ENCODE peak calls at places on chromosomes 7 and 10, in six cellular contexts. H is PC-3, Q is MM.1S, W is HCT116, T is GM23248, C is SK-N-SH. J is an unnamed sample.
A peak's percentile ranks its signal among the peaks of the same experiment; 100 is the strongest.

GRCh38 chr10:127971101-127971946 is 64.4 kb downstream of the PTPRE start:
- DNase-seq in W (no peak), C (no peak), Q (no peak), H (no peak), T (no peak), J (no peak)

GRCh38 chr7:92740713-92741126 is 95.7 kb downstream of the CDK6 start:
- DNase-seq in W (no peak), Q (no peak), H (peak; percentile 89), T (peak; percentile 84), C (no peak), J (no peak)

GRCh38 chr10:121617176-121617575 is 18.9 kb upstream of the FGFR2 start:
- DNase-seq in H (no peak), W (no peak), T (no peak), C (no peak), Q (no peak), J (no peak)

GRCh38 chr7:73342645-73343044 is 14.7 kb downstream of the FKBP6 start:
- DNase-seq in T (peak; percentile 64), C (peak; percentile 74), Q (no peak), W (peak; percentile 29), H (peak; percentile 8), J (no peak)

GRCh38 chr7:114468844-114469243 is 54.2 kb downstream of the FOXP2 start:
- DNase-seq in W (no peak), T (peak; percentile 31), Q (no peak), C (no peak), H (no peak), J (no peak)

GRCh38 chr10:24938076-24938475 is 14.3 kb downstream of the PRTFDC1 start:
- DNase-seq in Q (no peak), T (peak; percentile 9), H (no peak), W (no peak), C (no peak), J (no peak)

GRCh38 chr7:11835260-11835659 is 3.3 kb upstream of the THSD7A start:
- DNase-seq in H (peak; percentile 32), T (peak; percentile 19), Q (no peak), C (peak; percentile 23), W (no peak), J (no peak)

GRCh38 chr7:20299647-20300312 is 30.9 kb upstream of the ITGB8 start:
- DNase-seq in Q (peak; percentile 80), H (no peak), W (no peak), T (peak; percentile 46), C (no peak), J (no peak)

GRCh38 chr7:36207451-36208291 is 54.6 kb downstream of the EEPD1 start:
- DNase-seq in H (peak; percentile 70), T (peak; percentile 82), Q (no peak), C (peak; percentile 60), W (no peak), J (no peak)

GRCh38 chr10:31321396-31321941 is 2.5 kb downstream of the ZEB1 start:
- DNase-seq in W (no peak), H (no peak), T (peak; percentile 47), C (peak; percentile 5), Q (peak; percentile 55), J (peak; percentile 61)

GRCh38 chr7:105594034-105594433 is 12.7 kb upstream of the EFCAB10 start:
- DNase-seq in T (peak; percentile 30), Q (peak; percentile 50), C (no peak), W (no peak), H (peak; percentile 40), J (no peak)

DNA sequence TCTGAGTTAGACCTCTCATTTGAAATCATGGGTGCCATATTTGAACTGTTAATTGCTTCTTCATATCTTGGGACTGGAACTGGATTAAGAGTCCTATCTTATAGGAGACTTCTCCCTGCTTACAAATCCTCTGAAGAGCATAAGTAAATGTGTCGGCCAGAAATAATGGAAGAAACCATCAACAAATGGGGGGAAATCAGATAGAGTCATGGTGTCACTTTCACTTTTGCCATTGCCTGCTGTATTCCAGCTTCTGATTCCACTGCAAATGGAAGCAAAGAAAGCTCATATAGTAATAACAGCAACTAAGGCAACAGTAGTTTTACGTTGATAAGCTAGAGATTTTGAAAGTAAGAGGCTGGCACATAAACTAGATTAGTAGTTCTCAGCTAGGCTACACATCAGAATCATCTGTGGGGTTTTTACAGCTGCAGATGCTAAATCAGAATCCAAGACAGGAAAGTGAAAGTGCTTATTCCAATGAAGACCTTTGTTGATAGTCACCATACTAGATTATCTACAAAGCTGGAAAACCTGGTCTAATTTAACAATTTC is 12.3 kb upstream of the CRPPA start:
- DNase-seq in C (no peak), W (no peak), H (no peak), T (no peak), Q (no peak), J (no peak)
- H3K9ac ChIP-seq in C (no peak overlapping the region), W (no peak overlapping the region), H (no peak overlapping the region), T (no peak overlapping the region), Q (no peak overlapping the region), J (no peak overlapping the region)

GRCh38 chr7:131897016-131897789 is 340.8 kb upstream of the PODXL start:
- DNase-seq in Q (no peak), C (peak; percentile 16), T (peak; percentile 87), H (peak; percentile 62), W (peak; percentile 12), J (no peak)
- H3K9me2 ChIP-seq in Q (no peaks in the 10 kb centered on the region), C (no peaks in the 10 kb centered on the region), T (no peaks in the 10 kb centered on the region), H (no peaks in the 10 kb centered on the region), W (no peaks in the 10 kb centered on the region), J (no peaks in the 10 kb centered on the region)

DNA sequence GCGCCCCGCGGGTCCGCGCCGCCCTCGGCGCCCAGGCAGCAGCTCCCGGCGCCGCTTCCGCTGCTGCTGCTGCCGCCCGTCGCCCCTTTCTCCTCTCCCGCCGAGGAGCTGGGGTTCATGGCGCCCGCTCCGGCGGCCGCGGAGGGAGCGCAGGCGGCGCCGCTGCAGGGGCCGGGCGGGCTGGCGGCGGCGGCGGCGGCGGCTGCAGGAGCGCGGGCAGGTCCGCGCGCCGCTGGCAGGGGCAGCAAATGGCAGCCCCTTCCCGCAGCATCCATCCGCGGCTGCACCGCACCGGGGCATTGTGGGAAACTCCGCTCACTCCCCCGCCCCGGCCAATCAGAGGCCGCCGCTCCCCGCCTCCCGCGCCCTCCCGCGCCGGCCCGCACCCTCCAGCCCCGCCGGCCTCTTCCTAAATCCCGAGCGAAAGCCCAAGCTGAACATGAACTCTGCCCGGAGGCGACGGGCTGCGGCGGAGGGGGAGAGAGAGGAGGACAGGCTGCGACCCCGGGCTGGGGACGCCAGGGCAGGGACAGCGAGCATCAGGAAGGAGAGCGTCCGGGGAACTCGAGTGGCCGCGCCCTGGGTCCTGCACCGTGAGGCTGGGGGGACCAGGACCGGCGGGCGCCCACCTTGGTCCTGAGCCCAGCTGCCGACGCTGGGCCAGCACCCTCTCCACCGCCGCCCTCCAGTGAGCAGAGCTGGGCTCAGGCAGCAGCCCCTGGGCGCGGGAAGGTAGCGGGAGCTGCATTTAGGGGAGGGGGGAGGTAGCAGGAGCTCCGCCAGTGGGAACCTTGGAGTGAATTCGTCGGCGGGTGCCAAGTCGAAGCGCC is at the start of gene DGKI:
- DNase-seq in Q (no peak), H (no peak), W (no peak), T (peak; percentile 70), C (peak; percentile 99), J (no peak)
- H3K27ac ChIP-seq in Q (no peak within 1 kb of the TSS), H (no peak within 1 kb of the TSS), W (no peak within 1 kb of the TSS), T (peak within 1 kb of the TSS; percentile 16), C (peak within 1 kb of the TSS; percentile 87), J (no peak within 1 kb of the TSS)

GRCh38 chr10:5666324-5667220 is at the start of gene ASB13:
- DNase-seq in W (peak; percentile 28), Q (peak; percentile 52), T (peak; percentile 78), H (peak; percentile 50), C (peak; percentile 93), J (peak; percentile 77)
- H3K9ac ChIP-seq in W (peak within 1 kb of the TSS; percentile 88), Q (peak within 1 kb of the TSS; percentile 53), T (peak within 1 kb of the TSS; percentile 87), H (peak within 1 kb of the TSS; percentile 74), C (peak within 1 kb of the TSS; percentile 76), J (peak within 1 kb of the TSS; percentile 83)

DNA sequence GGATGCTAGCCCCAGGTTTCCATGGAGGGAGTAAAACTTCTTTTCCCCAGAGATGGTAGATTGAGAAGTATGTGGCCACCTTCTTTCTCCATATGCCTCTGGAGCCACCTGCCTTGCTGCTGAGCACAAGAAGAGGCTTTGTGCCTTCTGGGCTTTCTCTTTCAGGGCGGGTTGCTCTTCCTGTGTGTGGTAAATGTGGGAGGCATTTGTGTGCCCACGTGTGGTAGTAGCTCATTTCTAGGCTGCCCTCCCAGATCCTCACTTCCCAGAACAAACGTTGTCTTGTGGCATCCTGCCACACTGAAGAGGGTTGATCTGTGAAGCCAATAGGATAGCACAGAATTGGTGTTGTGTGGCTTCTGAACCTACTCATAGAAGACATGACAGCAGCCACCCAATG is 342.0 kb upstream of the PODXL start:
- DNase-seq in C (no peak), T (peak; percentile 66), H (peak; percentile 15), W (no peak), Q (no peak), J (no peak)
- H3K9me2 ChIP-seq in C (no peaks in the 10 kb centered on the region), T (no peaks in the 10 kb centered on the region), H (no peaks in the 10 kb centered on the region), W (no peaks in the 10 kb centered on the region), Q (no peaks in the 10 kb centered on the region), J (no peaks in the 10 kb centered on the region)

DNA sequence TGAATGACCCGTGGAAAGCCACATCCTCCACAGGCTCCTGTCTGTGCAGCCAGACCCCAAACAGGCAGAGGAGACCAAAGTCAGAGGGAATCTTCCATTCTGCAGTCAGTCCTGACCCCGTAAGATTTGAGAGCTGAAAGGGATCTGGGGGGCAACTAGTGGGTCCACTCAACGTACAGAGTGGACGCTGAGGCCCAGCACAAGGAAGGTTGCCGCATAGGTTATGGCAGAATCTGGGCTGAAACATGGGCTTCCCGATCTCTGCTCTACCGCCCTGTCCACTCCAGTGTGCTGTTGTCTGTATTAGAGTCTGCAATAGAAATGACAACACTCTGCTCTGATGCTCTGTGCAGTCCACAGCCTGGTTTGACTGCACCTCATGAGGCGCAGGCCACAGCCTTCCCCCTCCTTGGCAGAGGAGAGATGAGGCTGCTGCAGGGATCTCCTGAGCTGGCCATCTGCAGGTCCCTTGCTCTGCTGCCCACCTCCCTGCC is 7.9 kb upstream of the ZNF22 start:
- DNase-seq in H (no peak), W (no peak), Q (no peak), T (no peak), C (no peak), J (no peak)
- H3K27ac ChIP-seq in H (no peak overlapping the region), W (no peak overlapping the region), Q (no peak overlapping the region), T (no peak overlapping the region), C (no peak overlapping the region), J (no peak overlapping the region)

DNA sequence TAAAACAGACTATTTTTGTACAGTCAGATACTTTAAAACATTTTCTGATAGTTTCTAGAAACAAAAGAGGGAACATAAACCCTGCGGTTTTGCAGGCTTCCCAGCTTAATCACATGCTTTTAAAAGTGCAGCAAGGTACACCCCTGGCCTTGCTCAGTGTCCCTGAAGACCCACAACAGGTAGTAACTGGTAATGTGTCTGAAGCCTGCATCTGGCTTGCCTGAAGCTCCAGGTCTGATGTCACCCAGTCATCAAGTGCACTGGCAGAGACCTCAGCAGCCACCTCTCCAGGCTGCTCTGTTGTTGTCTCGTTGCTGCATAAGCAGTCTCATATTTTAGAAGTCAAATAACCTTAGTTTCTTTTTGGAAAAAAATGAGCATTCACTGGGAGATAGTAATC is 376.1 kb upstream of the MTPN start:
- DNase-seq in C (no peak), T (no peak), H (no peak), Q (peak; percentile 96), W (no peak), J (no peak)
- H3K9ac ChIP-seq in C (no peak overlapping the region), T (no peak overlapping the region), H (no peak overlapping the region), Q (peak overlapping the region; percentile 33), W (no peak overlapping the region), J (no peak overlapping the region)

DNA sequence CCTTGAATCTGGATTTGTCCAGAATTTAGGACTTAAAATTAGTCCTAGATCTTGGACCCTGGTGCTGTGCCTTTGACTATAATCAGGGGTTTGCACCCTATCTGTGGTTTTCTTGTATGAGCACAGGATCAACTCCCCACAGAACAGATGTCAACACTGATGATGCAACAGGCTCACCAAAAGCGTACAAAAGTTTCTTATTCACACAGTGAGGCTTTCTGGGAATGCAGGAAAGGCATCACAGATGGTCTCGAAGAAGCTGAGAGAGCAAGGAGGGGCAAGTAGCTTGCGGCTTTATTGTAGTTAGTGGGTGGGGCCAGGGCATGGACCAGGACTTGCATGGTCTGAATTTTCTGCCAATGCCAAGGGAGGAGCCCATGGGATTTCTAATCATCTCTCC is 46.2 kb downstream of the SEC61G start:
- DNase-seq in T (no peak), H (no peak), Q (no peak), C (no peak), W (no peak), J (no peak)
- H3K9me2 ChIP-seq in T (no peaks in the 10 kb centered on the region), H (no peaks in the 10 kb centered on the region), Q (no peaks in the 10 kb centered on the region), C (no peaks in the 10 kb centered on the region), W (no peaks in the 10 kb centered on the region), J (no peaks in the 10 kb centered on the region)